ENCODE peak calls at places on chromosome X, in five cellular contexts. T, Y, L, Z and D are unnamed samples.

GRCh38 chrX:24748196-24748595 is 54.5 kb downstream of the POLA1 start:
- DNase-seq in T (no peak), Y (no peak), L (no peak), Z (no peak), D (no peak)

GRCh38 chrX:53704294-53704693 is 17.8 kb upstream of the HUWE1 start:
- DNase-seq in T (no peak), Y (no peak), L (no peak), Z (no peak), D (no peak)

GRCh38 chrX:115949900-115950822 is 220.4 kb upstream of the AGTR2 start:
- DNase-seq in T (no peak), Y (peak; percentile 69), L (no peak), Z (peak; percentile 63), D (no peak)

GRCh38 chrX:1322393-1322792 is 14.2 kb upstream of the IL3RA start:
- DNase-seq in T (no peak), Y (no peak), L (peak; percentile 73), Z (no peak), D (no peak)

GRCh38 chrX:7985568-7985967 is 58.4 kb upstream of the PNPLA4 start:
- DNase-seq in T (peak; percentile 30), Y (no peak), L (no peak), Z (no peak), D (no peak)

GRCh38 chrX:132023896-132024386 is 839 bp downstream of the STK26 start:
- DNase-seq in T (no peak), Y (peak; percentile 47), L (peak; percentile 37), Z (peak; percentile 62), D (peak; percentile 21)

GRCh38 chrX:100615015-100615414 is 21.6 kb downstream of the TSPAN6 start:
- DNase-seq in T (peak; percentile 68), Y (peak; percentile 40), L (peak; percentile 75), Z (peak; percentile 76), D (no peak)

GRCh38 chrX:134836497-134836968 is 154.3 kb upstream of the SMIM10 start:
- DNase-seq in T (peak; percentile 45), Y (no peak), L (peak; percentile 38), Z (no peak), D (no peak)

GRCh38 chrX:72308566-72309296 is 3.0 kb upstream of the CITED1 start:
- DNase-seq in T (peak; percentile 50), Y (peak; percentile 82), L (peak; percentile 69), Z (peak; percentile 88), D (peak; percentile 56)

GRCh38 chrX:115491766-115492165 is 69.2 kb upstream of the PLS3 start:
- DNase-seq in T (peak; percentile 4), Y (no peak), L (peak; percentile 2), Z (no peak), D (no peak)

GRCh38 chrX:69222103-69223090 is 57.1 kb upstream of the PJA1 start:
- DNase-seq in T (peak; percentile 53), Y (peak; percentile 88), L (peak; percentile 61), Z (peak; percentile 86), D (peak; percentile 88)

GRCh38 chrX:77415161-77415560 is 32.0 kb upstream of the FGF16 start:
- DNase-seq in T (no peak), Y (no peak), L (no peak), Z (peak; percentile 43), D (no peak)

GRCh38 chrX:16992411-16992810 is 46.0 kb downstream of the REPS2 start:
- DNase-seq in T (no peak), Y (no peak), L (no peak), Z (no peak), D (no peak)

GRCh38 chrX:148049441-148049840 is 68.3 kb downstream of the FMR1NB start:
- DNase-seq in T (peak; percentile 18), Y (no peak), L (peak; percentile 33), Z (peak; percentile 45), D (peak; percentile 32)

GRCh38 chrX:43481601-43482000 is 174.5 kb upstream of the MAOA start:
- DNase-seq in T (no peak), Y (no peak), L (no peak), Z (peak; percentile 86), D (no peak)

GRCh38 chrX:122582280-122582679 is 601.8 kb upstream of the GRIA3 start:
- DNase-seq in T (no peak), Y (no peak), L (no peak), Z (no peak), D (no peak)

GRCh38 chrX:10288400-10288799 is 131.6 kb downstream of the CLCN4 start:
- DNase-seq in T (peak; percentile 13), Y (no peak), L (no peak), Z (no peak), D (no peak)

GRCh38 chrX:153861147-153861546 is 24.8 kb downstream of the L1CAM start:
- DNase-seq in T (no peak), Y (no peak), L (no peak), Z (no peak), D (no peak)

GRCh38 chrX:314049-314448 is 4.5 kb downstream of the GTPBP6 start:
- DNase-seq in T (no peak), Y (no peak), L (no peak), Z (no peak), D (no peak)

GRCh38 chrX:71637848-71638247 is 19.5 kb upstream of the CXCR3 start:
- DNase-seq in T (peak; percentile 70), Y (no peak), L (peak; percentile 43), Z (no peak), D (no peak)

GRCh38 chrX:107729558-107730297 is 45.9 kb downstream of the TSC22D3 start:
- DNase-seq in T (no peak), Y (peak; percentile 75), L (peak; percentile 56), Z (peak; percentile 65), D (no peak)

GRCh38 chrX:97155809-97156208 is 272.1 kb downstream of the RPA4 start:
- DNase-seq in T (no peak), Y (no peak), L (no peak), Z (no peak), D (no peak)

GRCh38 chrX:123965712-123966111 is 4.2 kb downstream of the STAG2 start:
- DNase-seq in T (no peak), Y (no peak), L (no peak), Z (no peak), D (no peak)

GRCh38 chrX:25202827-25203226 is 187.1 kb upstream of the ARX start:
- DNase-seq in T (no peak), Y (no peak), L (no peak), Z (no peak), D (no peak)

GRCh38 chrX:103792916-103793540 is 16.4 kb downstream of the PLP1 start:
- DNase-seq in T (peak; percentile 80), Y (no peak), L (no peak), Z (no peak), D (no peak)

GRCh38 chrX:65608021-65608420 is 59.4 kb upstream of the MSN start:
- DNase-seq in T (no peak), Y (no peak), L (no peak), Z (no peak), D (no peak)

GRCh38 chrX:10904220-10904619 is 206.9 kb upstream of the HCCS start:
- DNase-seq in T (peak; percentile 64), Y (no peak), L (no peak), Z (no peak), D (no peak)

GRCh38 chrX:119236599-119237525 is 777 bp downstream of the PGRMC1 start:
- DNase-seq in T (peak; percentile 74), Y (no peak), L (peak; percentile 71), Z (peak; percentile 26), D (no peak)

GRCh38 chrX:133350751-133351150 is 64.5 kb downstream of the GPC4 start:
- DNase-seq in T (no peak), Y (no peak), L (peak; percentile 30), Z (no peak), D (no peak)

GRCh38 chrX:119734897-119735339 is 23.5 kb upstream of the SOWAHD start:
- DNase-seq in T (no peak), Y (no peak), L (no peak), Z (no peak), D (no peak)

GRCh38 chrX:65668362-65669310 is 1.2 kb downstream of the MSN start:
- DNase-seq in T (peak; percentile 80), Y (peak; percentile 56), L (peak; percentile 80), Z (peak; percentile 85), D (peak; percentile 11)

DNA sequence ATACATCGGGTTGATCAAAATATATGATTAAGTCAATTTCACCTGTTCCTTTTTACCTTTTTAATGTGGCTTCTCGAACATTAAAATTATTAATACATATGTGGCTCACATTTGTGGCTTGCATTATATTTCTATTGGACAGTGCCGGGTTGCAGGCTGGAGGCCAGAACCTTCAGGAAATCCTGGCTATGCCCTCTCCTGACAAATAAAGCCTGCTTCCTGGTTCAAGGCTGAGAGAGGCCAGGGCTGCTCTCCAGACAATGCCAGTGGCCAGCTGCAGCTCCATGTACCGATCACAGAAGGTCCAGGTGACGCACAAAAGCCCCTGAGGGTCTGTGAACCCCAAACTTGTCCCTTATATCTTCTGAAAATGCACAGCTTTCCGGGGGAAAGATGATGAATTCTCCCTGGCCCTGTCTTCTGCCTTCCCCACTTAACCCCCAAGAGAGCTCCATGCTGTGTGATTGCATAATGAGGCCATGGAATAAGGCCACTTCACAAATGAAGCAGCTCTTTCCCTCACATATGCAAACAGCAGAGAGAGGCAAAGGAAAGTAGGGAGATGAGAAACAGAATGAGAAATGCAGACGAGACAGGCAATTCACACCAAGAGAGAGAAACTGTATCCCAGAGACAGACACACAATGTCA is 241.2 kb downstream of the BCOR start:
- DNase-seq in T (no peak), Y (no peak), L (no peak), Z (no peak), D (no peak)
- H2BK5ac ChIP-seq in T (no peak overlapping the region), Y (no peak overlapping the region), L (no peak overlapping the region), Z (no peak overlapping the region), D (no peak overlapping the region)

GRCh38 chrX:112735147-112735546 is 55.4 kb upstream of the LHFPL1 start:
- DNase-seq in T (no peak), Y (no peak), L (no peak), Z (no peak), D (no peak)
- H2BK5ac ChIP-seq in T (no peak overlapping the region), Y (no peak overlapping the region), L (no peak overlapping the region), Z (no peak overlapping the region), D (no peak overlapping the region)

GRCh38 chrX:129877401-129877800 is 28.6 kb upstream of the UTP14A start:
- DNase-seq in T (no peak), Y (no peak), L (no peak), Z (no peak), D (no peak)
- H2BK5ac ChIP-seq in T (no peak overlapping the region), Y (no peak overlapping the region), L (no peak overlapping the region), Z (no peak overlapping the region), D (no peak overlapping the region)

GRCh38 chrX:113873056-113873455 is 710.8 kb upstream of the HTR2C start:
- DNase-seq in T (no peak), Y (no peak), L (no peak), Z (no peak), D (no peak)
- H2BK5ac ChIP-seq in T (no peak overlapping the region), Y (no peak overlapping the region), L (no peak overlapping the region), Z (no peak overlapping the region), D (no peak overlapping the region)

GRCh38 chrX:23505531-23506303 is 161.6 kb upstream of the PRDX4 start:
- DNase-seq in T (no peak), Y (peak; percentile 43), L (no peak), Z (peak; percentile 63), D (no peak)
- H2BK5ac ChIP-seq in T (no peak overlapping the region), Y (no peak overlapping the region), L (no peak overlapping the region), Z (no peak overlapping the region), D (no peak overlapping the region)

GRCh38 chrX:39969099-39969825 is 128.5 kb downstream of the BCOR start:
- DNase-seq in T (no peak), Y (peak; percentile 86), L (no peak), Z (peak; percentile 78), D (no peak)
- H2BK5ac ChIP-seq in T (no peak overlapping the region), Y (no peak overlapping the region), L (no peak overlapping the region), Z (no peak overlapping the region), D (no peak overlapping the region)